ENCODE peak calls at places on chromosomes 3 and 15, in five cellular contexts. One of them, this sample, is unnamed.

GRCh38 chr3:27253391-27253790 is 115.8 kb downstream of the NEK10 start:
- DNase-seq in mesendoderm: no peak
- DNase-seq in H1: no peak
- DNase-seq in mesenchymal stem cell: no peak
- DNase-seq in neuronal stem cell: no peak
- DNase-seq in this sample: no peak

GRCh38 chr3:18418173-18418572 is 7.0 kb downstream of the SATB1 start:
- DNase-seq in mesendoderm: no peak
- DNase-seq in H1: no peak
- DNase-seq in mesenchymal stem cell: no peak
- DNase-seq in neuronal stem cell: no peak
- DNase-seq in this sample: no peak

GRCh38 chr3:43259626-43260025 is 26.7 kb upstream of the SNRK start:
- DNase-seq in mesendoderm: no peak
- DNase-seq in H1: no peak
- DNase-seq in mesenchymal stem cell: peak; percentile 3
- DNase-seq in neuronal stem cell: no peak
- DNase-seq in this sample: no peak

GRCh38 chr3:13024274-13024863 is 48.9 kb downstream of the IQSEC1 start:
- DNase-seq in mesendoderm: no peak
- DNase-seq in H1: no peak
- DNase-seq in mesenchymal stem cell: no peak
- DNase-seq in neuronal stem cell: no peak
- DNase-seq in this sample: no peak

GRCh38 chr3:137792633-137793271 is 28.6 kb downstream of the SOX14 start:
- DNase-seq in mesendoderm: peak; percentile 80
- DNase-seq in H1: peak; percentile 69
- DNase-seq in mesenchymal stem cell: no peak
- DNase-seq in neuronal stem cell: no peak
- DNase-seq in this sample: peak; percentile 68

GRCh38 chr3:169295126-169295525 is 368.4 kb downstream of the MECOM start:
- DNase-seq in mesendoderm: no peak
- DNase-seq in H1: no peak
- DNase-seq in mesenchymal stem cell: no peak
- DNase-seq in neuronal stem cell: no peak
- DNase-seq in this sample: no peak

GRCh38 chr3:7504886-7505775 is 644.2 kb downstream of the GRM7 start:
- DNase-seq in mesendoderm: peak; percentile 54
- DNase-seq in H1: no peak
- DNase-seq in mesenchymal stem cell: peak; percentile 84
- DNase-seq in neuronal stem cell: no peak
- DNase-seq in this sample: no peak

GRCh38 chr15:89088605-89089315 is 504 bp downstream of the ABHD2 start:
- DNase-seq in mesendoderm: no peak
- DNase-seq in H1: no peak
- DNase-seq in mesenchymal stem cell: peak; percentile 51
- DNase-seq in neuronal stem cell: no peak
- DNase-seq in this sample: no peak

GRCh38 chr3:45035441-45036301 is 9.6 kb downstream of the CLEC3B start:
- DNase-seq in mesendoderm: peak; percentile 55
- DNase-seq in H1: peak; percentile 70
- DNase-seq in mesenchymal stem cell: peak; percentile 45
- DNase-seq in neuronal stem cell: no peak
- DNase-seq in this sample: peak; percentile 56

DNA sequence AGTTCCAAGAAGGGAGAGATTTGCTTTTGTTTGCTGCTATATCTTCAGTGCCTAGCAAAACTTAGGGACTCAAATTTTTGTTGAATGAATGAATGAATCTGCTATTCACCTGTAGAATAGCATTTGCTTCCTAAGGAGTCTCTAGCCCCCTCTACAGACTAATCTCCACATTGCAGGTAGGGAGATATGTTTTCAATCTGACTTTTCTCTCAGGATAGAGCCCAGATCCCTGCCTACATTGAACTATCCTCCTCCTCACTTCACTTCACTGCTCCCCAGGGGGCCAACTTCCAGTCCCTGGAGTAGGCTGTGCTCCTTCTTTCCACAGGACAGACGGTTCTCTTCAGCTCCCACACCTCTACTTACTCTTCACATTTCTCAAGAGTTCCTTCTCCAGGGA is 81.9 kb upstream of the PTX3 start:
- DNase-seq in mesendoderm: peak; percentile 68
- DNase-seq in H1: peak; percentile 67
- DNase-seq in mesenchymal stem cell: no peak
- DNase-seq in neuronal stem cell: no peak
- DNase-seq in this sample: no peak
- H3K23ac ChIP-seq in mesendoderm: no peak overlapping the region
- H3K23ac ChIP-seq in H1: no peak overlapping the region
- H3K23ac ChIP-seq in mesenchymal stem cell: no peak overlapping the region
- H3K23ac ChIP-seq in neuronal stem cell: no peak overlapping the region
- H3K23ac ChIP-seq in this sample: no peak overlapping the region

GRCh38 chr3:186512570-186513302 is 31.4 kb downstream of the CRYGS start:
- DNase-seq in mesendoderm: no peak
- DNase-seq in H1: no peak
- DNase-seq in mesenchymal stem cell: no peak
- DNase-seq in neuronal stem cell: no peak
- DNase-seq in this sample: no peak
- H3K18ac ChIP-seq in mesendoderm: no peak overlapping the region
- H3K18ac ChIP-seq in H1: no peak overlapping the region
- H3K18ac ChIP-seq in mesenchymal stem cell: no peak overlapping the region
- H3K18ac ChIP-seq in neuronal stem cell: peak overlapping the region; percentile 87
- H3K18ac ChIP-seq in this sample: no peak overlapping the region

DNA sequence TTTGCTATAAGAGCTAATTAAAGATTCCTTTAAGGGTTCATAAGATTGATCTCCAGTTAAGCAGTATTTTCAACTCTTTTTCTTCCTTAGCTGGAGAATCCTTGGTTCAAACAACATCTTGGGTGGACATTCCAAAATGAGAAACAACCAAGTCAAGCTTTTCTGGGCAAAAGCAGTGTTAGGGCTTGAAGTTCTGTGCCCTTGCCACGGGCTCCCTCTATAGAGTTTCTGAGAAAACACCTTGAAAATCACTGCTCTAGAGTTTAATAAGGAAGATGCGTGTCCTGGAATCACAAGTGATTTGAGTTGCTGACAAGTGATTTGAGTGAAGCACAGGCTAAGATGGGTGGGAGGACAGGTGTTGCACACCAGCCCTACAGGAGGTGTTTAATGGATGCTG is 128.9 kb downstream of the SLCO3A1 start:
- DNase-seq in mesendoderm: no peak
- DNase-seq in H1: no peak
- DNase-seq in mesenchymal stem cell: no peak
- DNase-seq in neuronal stem cell: no peak
- DNase-seq in this sample: no peak
- H3K23ac ChIP-seq in mesendoderm: no peak overlapping the region
- H3K23ac ChIP-seq in H1: no peak overlapping the region
- H3K23ac ChIP-seq in mesenchymal stem cell: no peak overlapping the region
- H3K23ac ChIP-seq in neuronal stem cell: no peak overlapping the region
- H3K23ac ChIP-seq in this sample: no peak overlapping the region

DNA sequence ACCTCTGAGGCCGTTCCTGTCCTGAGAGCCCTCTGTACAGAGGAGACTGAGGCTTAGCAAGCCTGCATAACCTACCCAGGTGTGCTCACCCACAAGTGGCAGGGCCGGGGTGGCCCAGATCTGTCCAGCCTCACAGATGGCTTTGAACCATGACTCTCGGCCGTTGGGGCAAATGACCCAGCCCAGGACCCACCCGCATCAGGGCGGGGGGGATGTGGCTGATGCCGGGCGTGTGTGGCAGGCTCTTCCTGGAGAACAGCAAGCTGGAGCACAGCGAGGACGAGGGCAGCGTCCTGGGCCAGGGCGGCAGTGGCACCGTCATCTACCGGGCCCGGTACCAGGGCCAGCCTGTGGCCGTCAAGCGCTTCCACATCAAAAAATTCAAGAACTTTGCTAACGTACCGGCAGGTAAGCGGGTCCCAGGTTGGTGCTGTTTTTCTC is 133.5 kb downstream of the LRRK1 start:
- DNase-seq in mesendoderm: no peak
- DNase-seq in H1: no peak
- DNase-seq in mesenchymal stem cell: no peak
- DNase-seq in neuronal stem cell: no peak
- DNase-seq in this sample: no peak
- H3K18ac ChIP-seq in mesendoderm: no peak overlapping the region
- H3K18ac ChIP-seq in H1: peak overlapping the region; percentile 48
- H3K18ac ChIP-seq in mesenchymal stem cell: no peak overlapping the region
- H3K18ac ChIP-seq in neuronal stem cell: peak overlapping the region; percentile 71
- H3K18ac ChIP-seq in this sample: no peak overlapping the region

DNA sequence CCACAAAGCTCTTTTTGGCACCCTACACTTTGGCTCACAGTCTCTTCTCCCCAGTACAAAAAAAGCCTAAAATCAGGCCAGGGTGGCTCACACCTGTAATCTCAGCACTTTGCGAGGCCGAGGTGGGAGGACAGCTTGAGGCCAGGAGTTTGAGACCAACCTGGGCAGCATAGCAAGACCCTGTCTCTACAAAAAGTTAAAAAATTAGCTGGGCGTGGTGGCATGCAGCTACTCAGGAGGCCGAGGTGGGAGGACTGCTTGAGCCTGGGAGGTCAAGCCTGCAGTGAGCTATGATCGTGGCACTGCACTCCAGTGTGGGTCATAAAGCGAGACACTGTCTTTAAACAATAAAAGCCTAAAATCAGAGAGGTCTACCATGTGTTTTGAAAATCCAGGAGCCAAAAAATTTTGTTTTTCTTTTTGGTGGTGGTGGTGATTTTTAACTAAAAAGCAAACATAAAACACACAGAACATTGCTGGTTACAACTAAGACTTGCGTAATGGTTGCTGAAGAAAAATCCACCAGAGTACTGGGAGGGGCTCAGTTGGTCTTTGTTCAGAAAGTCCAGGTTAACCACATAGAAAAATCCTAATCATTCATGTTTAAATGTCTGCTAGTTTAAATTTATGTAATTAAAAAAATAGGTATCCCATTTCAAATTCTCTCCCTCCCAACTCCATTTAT is 1.6 kb upstream of the MAN2C1 start:
- DNase-seq in mesendoderm: no peak
- DNase-seq in H1: no peak
- DNase-seq in mesenchymal stem cell: no peak
- DNase-seq in neuronal stem cell: no peak
- DNase-seq in this sample: no peak
- H3K23ac ChIP-seq in mesendoderm: no peak overlapping the region
- H3K23ac ChIP-seq in H1: no peak overlapping the region
- H3K23ac ChIP-seq in mesenchymal stem cell: no peak overlapping the region
- H3K23ac ChIP-seq in neuronal stem cell: no peak overlapping the region
- H3K23ac ChIP-seq in this sample: no peak overlapping the region

GRCh38 chr15:68642491-68642845 is 63.7 kb downstream of the CORO2B start:
- DNase-seq in mesendoderm: peak; percentile 92
- DNase-seq in H1: no peak
- DNase-seq in mesenchymal stem cell: no peak
- DNase-seq in neuronal stem cell: no peak
- DNase-seq in this sample: peak; percentile 62
- H3K18ac ChIP-seq in mesendoderm: no peak overlapping the region
- H3K18ac ChIP-seq in H1: no peak overlapping the region
- H3K18ac ChIP-seq in mesenchymal stem cell: peak overlapping the region; percentile 67
- H3K18ac ChIP-seq in neuronal stem cell: no peak overlapping the region
- H3K18ac ChIP-seq in this sample: no peak overlapping the region

This sample was measured in H9.